ENCODE peak calls at places on chromosomes 1 and 21, in four cellular contexts. One of them, this sample, is unnamed.

GRCh38 chr1:235831148-235831547 is 35.6 kb downstream of the LYST start:
- DNase-seq in breast epithelium: no peak
- DNase-seq in HFF-Myc: no peak
- DNase-seq in CD4-positive, alpha-beta T cell: no peak
- DNase-seq in this sample: no peak

GRCh38 chr1:97137862-97138514 is 416.4 kb downstream of the PTBP2 start:
- DNase-seq in breast epithelium: no peak
- DNase-seq in HFF-Myc: peak; percentile 80
- DNase-seq in CD4-positive, alpha-beta T cell: no peak
- DNase-seq in this sample: no peak

GRCh38 chr1:234755449-234755863 is 145.5 kb upstream of the IRF2BP2 start:
- DNase-seq in HFF-Myc: peak; percentile 39
- DNase-seq in CD4-positive, alpha-beta T cell: no peak
- DNase-seq in breast epithelium: no peak
- DNase-seq in this sample: no peak

GRCh38 chr1:59900640-59901039 is 25.9 kb downstream of the CYP2J2 start:
- DNase-seq in HFF-Myc: no peak
- DNase-seq in breast epithelium: no peak
- DNase-seq in CD4-positive, alpha-beta T cell: no peak
- DNase-seq in this sample: no peak

GRCh38 chr1:239757711-239758110 is 334.0 kb upstream of the FMN2 start:
- DNase-seq in HFF-Myc: no peak
- DNase-seq in CD4-positive, alpha-beta T cell: no peak
- DNase-seq in breast epithelium: no peak
- DNase-seq in this sample: no peak

GRCh38 chr1:175904808-175905207 is 161.4 kb upstream of the TNR start:
- DNase-seq in CD4-positive, alpha-beta T cell: no peak
- DNase-seq in breast epithelium: no peak
- DNase-seq in HFF-Myc: no peak
- DNase-seq in this sample: no peak

GRCh38 chr1:89754518-89754917 is 66.3 kb upstream of the LRRC8D start:
- DNase-seq in CD4-positive, alpha-beta T cell: no peak
- DNase-seq in breast epithelium: no peak
- DNase-seq in HFF-Myc: no peak
- DNase-seq in this sample: no peak

GRCh38 chr1:14926214-14926613 is 227.3 kb upstream of the TMEM51 start:
- DNase-seq in CD4-positive, alpha-beta T cell: no peak
- DNase-seq in HFF-Myc: no peak
- DNase-seq in breast epithelium: no peak
- DNase-seq in this sample: no peak

GRCh38 chr21:29374481-29374880 is 75.8 kb downstream of the BACH1 start:
- DNase-seq in CD4-positive, alpha-beta T cell: no peak
- DNase-seq in breast epithelium: no peak
- DNase-seq in HFF-Myc: no peak
- DNase-seq in this sample: no peak

GRCh38 chr1:37860346-37860666 is 914 bp upstream of the MTF1 start:
- DNase-seq in breast epithelium: no peak
- DNase-seq in HFF-Myc: no peak
- DNase-seq in CD4-positive, alpha-beta T cell: no peak
- DNase-seq in this sample: no peak

GRCh38 chr21:14591882-14592281 is 45.8 kb upstream of the SAMSN1 start:
- DNase-seq in HFF-Myc: no peak
- DNase-seq in CD4-positive, alpha-beta T cell: no peak
- DNase-seq in breast epithelium: no peak
- DNase-seq in this sample: no peak

GRCh38 chr1:6757719-6758435 is 27.4 kb upstream of the CAMTA1 start:
- DNase-seq in HFF-Myc: no peak
- DNase-seq in breast epithelium: no peak
- DNase-seq in CD4-positive, alpha-beta T cell: no peak
- DNase-seq in this sample: no peak

GRCh38 chr1:234218078-234218477 is 155.2 kb upstream of the COA6 start:
- DNase-seq in breast epithelium: no peak
- DNase-seq in HFF-Myc: no peak
- DNase-seq in CD4-positive, alpha-beta T cell: no peak
- DNase-seq in this sample: no peak

GRCh38 chr1:28246427-28246832 is 10.5 kb downstream of the ATP5IF1 start:
- DNase-seq in breast epithelium: no peak
- DNase-seq in HFF-Myc: no peak
- DNase-seq in CD4-positive, alpha-beta T cell: peak; percentile 28
- DNase-seq in this sample: no peak

GRCh38 chr1:26597629-26598039 is 68.1 kb downstream of the RPS6KA1 start:
- DNase-seq in CD4-positive, alpha-beta T cell: no peak
- DNase-seq in HFF-Myc: no peak
- DNase-seq in breast epithelium: no peak
- DNase-seq in this sample: no peak

GRCh38 chr21:41845310-41846032 is 33.7 kb downstream of the PRDM15 start:
- DNase-seq in breast epithelium: no peak
- DNase-seq in HFF-Myc: no peak
- DNase-seq in CD4-positive, alpha-beta T cell: no peak
- DNase-seq in this sample: no peak

GRCh38 chr1:1432566-1432950 is 2.9 kb upstream of the VWA1 start:
- DNase-seq in HFF-Myc: no peak
- DNase-seq in breast epithelium: no peak
- DNase-seq in CD4-positive, alpha-beta T cell: no peak
- DNase-seq in this sample: no peak

DNA sequence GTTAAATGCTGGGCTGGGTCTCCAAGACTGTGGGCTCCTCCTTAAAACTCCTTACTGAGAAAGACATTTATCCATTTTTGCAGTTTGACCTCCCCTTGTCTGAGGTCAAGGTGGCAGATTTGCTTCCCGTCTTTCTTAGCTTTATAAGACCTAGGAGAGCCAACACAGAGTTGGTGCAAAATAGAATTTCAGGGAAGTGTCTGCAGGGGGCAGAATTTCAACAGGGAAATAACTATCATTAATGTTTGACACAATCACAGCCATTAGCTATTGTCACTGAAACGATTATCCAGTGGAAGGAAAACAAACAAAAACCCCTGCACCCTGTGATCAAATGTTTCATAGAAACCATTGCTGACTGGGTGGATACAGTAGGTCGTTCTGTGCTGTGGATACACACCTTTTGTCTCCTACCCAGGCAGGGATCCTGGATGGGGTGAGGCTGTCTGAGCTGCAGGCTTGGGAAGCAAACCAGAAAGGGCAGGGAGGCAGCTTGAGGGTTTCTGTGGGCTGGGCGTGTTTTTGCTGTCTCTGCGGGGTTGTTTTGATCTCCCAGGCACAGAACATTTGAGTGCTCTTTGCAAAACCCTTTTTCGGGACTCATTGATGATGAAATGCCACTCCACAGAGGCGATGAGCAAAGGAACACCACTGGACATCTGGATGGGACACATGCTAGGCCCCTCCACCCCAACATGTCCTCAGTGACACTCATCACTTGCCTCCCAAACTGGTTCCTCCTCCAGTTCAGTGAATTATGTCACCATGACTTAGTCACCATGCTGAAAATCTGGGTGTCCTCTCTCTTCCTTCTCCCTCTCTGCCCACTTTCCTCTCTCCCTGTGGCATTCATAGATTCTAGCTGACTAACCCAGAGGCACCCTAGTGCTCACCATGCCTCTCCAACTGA is 94.2 kb upstream of the SERBP1 start:
- DNase-seq in HFF-Myc: no peak
- DNase-seq in CD4-positive, alpha-beta T cell: no peak
- DNase-seq in breast epithelium: no peak
- DNase-seq in this sample: no peak
- TF ChIP-seq CTCF in HFF-Myc: no peak
- TF ChIP-seq CTCF in CD4-positive, alpha-beta T cell: no peak
- TF ChIP-seq CTCF in breast epithelium: no peak
- TF ChIP-seq CTCF in this sample: no peak

GRCh38 chr1:18001725-18002124 is 105.9 kb upstream of the IGSF21 start:
- DNase-seq in HFF-Myc: no peak
- DNase-seq in breast epithelium: no peak
- DNase-seq in CD4-positive, alpha-beta T cell: no peak
- DNase-seq in this sample: no peak

GRCh38 chr1:18007391-18008106 is 100.0 kb upstream of the IGSF21 start:
- DNase-seq in HFF-Myc: no peak
- DNase-seq in CD4-positive, alpha-beta T cell: no peak
- DNase-seq in breast epithelium: no peak
- DNase-seq in this sample: no peak

GRCh38 chr1:18004257-18004656 is 103.3 kb upstream of the IGSF21 start:
- DNase-seq in HFF-Myc: no peak
- DNase-seq in breast epithelium: no peak
- DNase-seq in CD4-positive, alpha-beta T cell: no peak
- DNase-seq in this sample: no peak

GRCh38 chr1:18008116-18008515 is 99.5 kb upstream of the IGSF21 start:
- DNase-seq in CD4-positive, alpha-beta T cell: no peak
- DNase-seq in HFF-Myc: no peak
- DNase-seq in breast epithelium: no peak
- DNase-seq in this sample: no peak

DNA sequence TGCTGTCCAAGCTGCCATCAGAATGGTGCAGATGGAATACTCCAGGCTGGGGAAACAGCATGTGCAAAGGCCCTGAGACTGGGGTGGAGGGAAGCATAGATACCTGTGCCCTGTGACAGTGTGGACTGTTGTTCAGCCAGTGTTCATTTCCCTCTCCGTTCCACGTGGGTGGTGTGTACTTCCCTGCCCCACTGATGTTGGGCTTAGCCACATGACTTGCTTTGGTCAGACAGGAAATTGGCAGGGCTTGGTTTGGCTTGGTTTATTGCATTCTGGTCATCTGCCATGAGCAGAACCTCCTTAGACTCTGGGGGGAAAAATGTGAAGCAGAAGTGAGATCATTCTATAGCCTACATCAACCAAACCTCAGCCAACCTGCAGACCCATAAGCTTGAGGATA is 102.4 kb upstream of the IGSF21 start:
- DNase-seq in HFF-Myc: no peak
- DNase-seq in CD4-positive, alpha-beta T cell: no peak
- DNase-seq in breast epithelium: no peak
- DNase-seq in this sample: no peak
- TF ChIP-seq CTCF in HFF-Myc: no peak
- TF ChIP-seq CTCF in CD4-positive, alpha-beta T cell: no peak
- TF ChIP-seq CTCF in breast epithelium: no peak
- TF ChIP-seq CTCF in this sample: no peak

GRCh38 chr21:44845418-44846200 is 27.7 kb upstream of the SUMO3 start:
- DNase-seq in CD4-positive, alpha-beta T cell: peak; percentile 35
- DNase-seq in HFF-Myc: no peak
- DNase-seq in breast epithelium: peak; percentile 50
- DNase-seq in this sample: no peak
- TF ChIP-seq CTCF in CD4-positive, alpha-beta T cell: peak; percentile 63
- TF ChIP-seq CTCF in HFF-Myc: peak; percentile 34
- TF ChIP-seq CTCF in breast epithelium: no peak
- TF ChIP-seq CTCF in this sample: no peak

DNA sequence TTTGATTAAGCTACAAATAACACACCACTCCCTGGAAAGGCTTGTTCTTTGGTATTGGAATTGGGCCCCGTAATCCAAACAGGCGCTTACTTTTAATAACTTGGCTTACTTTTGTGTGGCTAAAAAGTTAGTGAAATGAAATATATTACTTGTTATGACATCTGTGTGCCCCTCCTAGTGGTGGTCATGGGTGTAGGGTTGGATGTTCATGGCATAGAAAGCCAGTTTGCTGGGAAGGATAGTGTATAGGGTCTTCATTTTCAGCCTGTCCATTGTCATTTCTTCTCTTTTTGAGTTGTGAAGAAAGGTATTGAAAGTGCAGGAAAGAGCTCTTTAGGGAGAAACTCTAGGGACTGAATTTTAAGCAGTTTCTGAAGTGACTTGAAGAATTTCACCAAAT is 5.9 kb downstream of the CDC14A start:
- DNase-seq in HFF-Myc: no peak
- DNase-seq in breast epithelium: no peak
- DNase-seq in CD4-positive, alpha-beta T cell: peak; percentile 18
- DNase-seq in this sample: no peak
- TF ChIP-seq CTCF in HFF-Myc: peak; percentile 52
- TF ChIP-seq CTCF in breast epithelium: no peak
- TF ChIP-seq CTCF in CD4-positive, alpha-beta T cell: peak; percentile 54
- TF ChIP-seq CTCF in this sample: no peak

GRCh38 chr1:35675773-35676172 is 34.4 kb upstream of the PSMB2 start:
- DNase-seq in HFF-Myc: no peak
- DNase-seq in breast epithelium: no peak
- DNase-seq in CD4-positive, alpha-beta T cell: no peak
- DNase-seq in this sample: no peak
- TF ChIP-seq CTCF in HFF-Myc: no peak
- TF ChIP-seq CTCF in breast epithelium: no peak
- TF ChIP-seq CTCF in CD4-positive, alpha-beta T cell: no peak
- TF ChIP-seq CTCF in this sample: no peak

This sample was measured in mesothelial cell of epicardium.